ENCODE peak calls at places on chromosomes 2 and 18, in four cellular contexts. One of them, this sample, is unnamed.

GRCh38 chr2:31244101-31244500 is 10.1 kb downstream of the EHD3 start:
- DNase-seq in amniotic stem cell: no peak
- DNase-seq in activated T-helper 1 cell treated with Interleukin-2 at 50 U/mL for 16 hours: no peak
- DNase-seq in neural progenitor cell: no peak
- DNase-seq in this sample: no peak

GRCh38 chr2:237353207-237353606 is 60.8 kb downstream of the COL6A3 start:
- DNase-seq in activated T-helper 1 cell treated with Interleukin-2 at 50 U/mL for 16 hours: no peak
- DNase-seq in amniotic stem cell: no peak
- DNase-seq in neural progenitor cell: no peak
- DNase-seq in this sample: no peak

GRCh38 chr18:77218642-77219041 is 31.0 kb upstream of the GALR1 start:
- DNase-seq in activated T-helper 1 cell treated with Interleukin-2 at 50 U/mL for 16 hours: no peak
- DNase-seq in neural progenitor cell: no peak
- DNase-seq in amniotic stem cell: no peak
- DNase-seq in this sample: no peak

GRCh38 chr2:231996797-231997555 is 35.5 kb downstream of the DIS3L2 start:
- DNase-seq in activated T-helper 1 cell treated with Interleukin-2 at 50 U/mL for 16 hours: no peak
- DNase-seq in neural progenitor cell: no peak
- DNase-seq in amniotic stem cell: no peak
- DNase-seq in this sample: no peak

GRCh38 chr18:50401888-50402287 is 27.0 kb downstream of the SKA1 start:
- DNase-seq in amniotic stem cell: no peak
- DNase-seq in neural progenitor cell: peak; percentile 34
- DNase-seq in activated T-helper 1 cell treated with Interleukin-2 at 50 U/mL for 16 hours: no peak
- DNase-seq in this sample: no peak

GRCh38 chr2:120481446-120482194 is 135.7 kb downstream of the INHBB start:
- DNase-seq in neural progenitor cell: no peak
- DNase-seq in activated T-helper 1 cell treated with Interleukin-2 at 50 U/mL for 16 hours: no peak
- DNase-seq in amniotic stem cell: no peak
- DNase-seq in this sample: no peak

GRCh38 chr2:219962801-219963200 is 335.4 kb downstream of the SLC4A3 start:
- DNase-seq in activated T-helper 1 cell treated with Interleukin-2 at 50 U/mL for 16 hours: no peak
- DNase-seq in neural progenitor cell: no peak
- DNase-seq in amniotic stem cell: no peak
- DNase-seq in this sample: no peak

GRCh38 chr2:42074661-42075060 is 26.8 kb downstream of the PKDCC start:
- DNase-seq in neural progenitor cell: no peak
- DNase-seq in amniotic stem cell: no peak
- DNase-seq in activated T-helper 1 cell treated with Interleukin-2 at 50 U/mL for 16 hours: no peak
- DNase-seq in this sample: no peak

GRCh38 chr2:31704561-31705212 is 123.9 kb upstream of the SRD5A2 start:
- DNase-seq in neural progenitor cell: no peak
- DNase-seq in amniotic stem cell: no peak
- DNase-seq in activated T-helper 1 cell treated with Interleukin-2 at 50 U/mL for 16 hours: no peak
- DNase-seq in this sample: no peak

This sample was measured in T-helper 22 cell.